ENCODE peak calls at places on chromosome 4, in ten cellular contexts. K, L, Z, S, D, R, T, P, H and V are unnamed samples.

GRCh38 chr4:98447648-98448047 is 186.5 kb downstream of the RAP1GDS1 start:
- DNase-seq in D (no peak), Z (no peak), S (no peak), T (no peak), L (no peak), H (no peak), P (no peak), R (no peak), K (no peak), V (no peak)

GRCh38 chr4:152577708-152578421 is 42.0 kb upstream of the FBXW7 start:
- DNase-seq in Z (no peak), S (no peak), H (no peak), R (no peak), L (no peak), P (no peak), T (no peak), D (no peak), K (no peak), V (no peak)

GRCh38 chr4:168059251-168059650 is 33.1 kb upstream of the ANXA10 start:
- DNase-seq in T (peak), H (no peak), R (no peak), Z (no peak), K (no peak), L (no peak), D (no peak), P (no peak), S (no peak), V (no peak)

GRCh38 chr4:139576219-139576618 is 20.2 kb upstream of the SETD7 start:
- DNase-seq in K (no peak), P (no peak), Z (no peak), L (no peak), S (no peak), T (no peak), H (no peak), D (no peak), R (no peak), V (no peak)

GRCh38 chr4:139876328-139876941 is 210.8 kb downstream of the MGST2 start:
- DNase-seq in K (peak), P (no peak), D (no peak), R (no peak), S (no peak), Z (no peak), T (no peak), H (no peak), L (no peak), V (no peak)

GRCh38 chr4:182179105-182179504 is 64.1 kb upstream of the TENM3 start:
- DNase-seq in D (no peak), Z (no peak), P (no peak), T (peak), R (no peak), H (peak), K (no peak), L (no peak), S (no peak), V (no peak)

GRCh38 chr4:41458689-41459088 is 79.3 kb upstream of the LIMCH1 start:
- DNase-seq in D (no peak), H (no peak), K (no peak), S (no peak), T (no peak), R (no peak), Z (no peak), P (no peak), L (no peak), V (no peak)

GRCh38 chr4:112942077-112942476 is 107.4 kb upstream of the ANK2 start:
- DNase-seq in S (no peak), R (no peak), D (no peak), K (no peak), L (no peak), H (no peak), T (no peak), P (no peak), Z (no peak), V (no peak)

GRCh38 chr4:173698557-173699262 is 168.7 kb upstream of the HAND2 start:
- DNase-seq in S (no peak), R (peak), D (no peak), K (no peak), T (no peak), H (no peak), L (no peak), P (no peak), Z (no peak), V (no peak)

GRCh38 chr4:38154681-38155588 is 194.7 kb downstream of the PTTG2 start:
- DNase-seq in K (peak), T (no peak), S (peak), L (peak), R (no peak), D (no peak), H (peak), P (no peak), Z (no peak), V (no peak)

GRCh38 chr4:28373601-28374000 is 1513.0 kb downstream of the STIM2 start:
- DNase-seq in S (no peak), P (no peak), Z (no peak), T (no peak), K (no peak), L (no peak), R (no peak), H (no peak), D (no peak), V (no peak)

GRCh38 chr4:37793562-37793961 is 32.9 kb upstream of the PGM2 start:
- DNase-seq in P (no peak), L (peak), Z (no peak), R (no peak), H (peak), T (no peak), K (peak), S (no peak), D (no peak), V (no peak)

GRCh38 chr4:180827610-180828009 is 1415.6 kb upstream of the TENM3 start:
- DNase-seq in L (no peak), H (no peak), T (no peak), K (no peak), D (no peak), R (no peak), Z (no peak), P (no peak), S (no peak), V (no peak)